ENCODE peak calls at places on chromosomes 11 and 22, in ten cellular contexts. One of them, this sample, is unnamed.

GRCh38 chr11:95512682-95513081 is 276.9 kb downstream of the FAM76B start:
- DNase-seq in tibial nerve: peak
- DNase-seq in hepatocyte: peak
- DNase-seq in brain microvascular endothelial cell: peak
- DNase-seq in AG09309: peak
- DNase-seq in A549: peak
- DNase-seq in NB4: no peak
- DNase-seq in fibroblast of lung: peak
- DNase-seq in Peyer's patch: no peak
- DNase-seq in lung: peak
- DNase-seq in this sample: peak

GRCh38 chr11:8070417-8071101 is 10.5 kb upstream of the TUB start:
- DNase-seq in tibial nerve: no peak
- DNase-seq in hepatocyte: peak
- DNase-seq in brain microvascular endothelial cell: peak
- DNase-seq in AG09309: no peak
- DNase-seq in A549: peak
- DNase-seq in NB4: peak
- DNase-seq in fibroblast of lung: peak
- DNase-seq in Peyer's patch: no peak
- DNase-seq in lung: no peak
- DNase-seq in this sample: peak

GRCh38 chr11:267491-267994 is 10.7 kb upstream of the NLRP6 start:
- DNase-seq in tibial nerve: no peak
- DNase-seq in hepatocyte: no peak
- DNase-seq in brain microvascular endothelial cell: no peak
- DNase-seq in AG09309: no peak
- DNase-seq in A549: peak
- DNase-seq in NB4: peak
- DNase-seq in fibroblast of lung: no peak
- DNase-seq in Peyer's patch: peak
- DNase-seq in lung: peak
- DNase-seq in this sample: peak

GRCh38 chr22:40512426-40513136 is 123.9 kb downstream of the MRTFA start:
- DNase-seq in tibial nerve: no peak
- DNase-seq in hepatocyte: peak
- DNase-seq in brain microvascular endothelial cell: peak
- DNase-seq in AG09309: peak
- DNase-seq in A549: peak
- DNase-seq in NB4: no peak
- DNase-seq in fibroblast of lung: peak
- DNase-seq in Peyer's patch: no peak
- DNase-seq in lung: no peak
- DNase-seq in this sample: peak

GRCh38 chr11:26626346-26626745 is 54.3 kb upstream of the MUC15 start:
- DNase-seq in tibial nerve: no peak
- DNase-seq in hepatocyte: no peak
- DNase-seq in brain microvascular endothelial cell: peak
- DNase-seq in AG09309: no peak
- DNase-seq in A549: peak
- DNase-seq in NB4: no peak
- DNase-seq in fibroblast of lung: peak
- DNase-seq in Peyer's patch: no peak
- DNase-seq in lung: no peak
- DNase-seq in this sample: peak

GRCh38 chr22:42432020-42432596 is at the start of gene NFAM1:
- DNase-seq in tibial nerve: no peak
- DNase-seq in hepatocyte: no peak
- DNase-seq in brain microvascular endothelial cell: no peak
- DNase-seq in AG09309: no peak
- DNase-seq in A549: no peak
- DNase-seq in NB4: peak
- DNase-seq in fibroblast of lung: no peak
- DNase-seq in Peyer's patch: no peak
- DNase-seq in lung: peak
- DNase-seq in this sample: no peak

GRCh38 chr11:75025561-75025960 is 36.8 kb downstream of the NEU3 start:
- DNase-seq in tibial nerve: no peak
- DNase-seq in hepatocyte: no peak
- DNase-seq in brain microvascular endothelial cell: no peak
- DNase-seq in AG09309: no peak
- DNase-seq in A549: no peak
- DNase-seq in NB4: no peak
- DNase-seq in fibroblast of lung: no peak
- DNase-seq in Peyer's patch: no peak
- DNase-seq in lung: no peak
- DNase-seq in this sample: no peak

GRCh38 chr11:35040221-35040942 is 98.6 kb upstream of the CD44 start:
- DNase-seq in tibial nerve: no peak
- DNase-seq in hepatocyte: no peak
- DNase-seq in brain microvascular endothelial cell: peak
- DNase-seq in AG09309: no peak
- DNase-seq in A549: peak
- DNase-seq in NB4: peak
- DNase-seq in fibroblast of lung: peak
- DNase-seq in Peyer's patch: no peak
- DNase-seq in lung: no peak
- DNase-seq in this sample: peak

GRCh38 chr11:29159552-29160465 is 857.0 kb downstream of the KCNA4 start:
- DNase-seq in tibial nerve: no peak
- DNase-seq in hepatocyte: peak
- DNase-seq in brain microvascular endothelial cell: peak
- DNase-seq in AG09309: peak
- DNase-seq in A549: peak
- DNase-seq in NB4: peak
- DNase-seq in fibroblast of lung: peak
- DNase-seq in Peyer's patch: no peak
- DNase-seq in lung: peak
- DNase-seq in this sample: peak

GRCh38 chr11:6258571-6258998 is 1.1 kb upstream of the CCKBR start:
- DNase-seq in tibial nerve: no peak
- DNase-seq in hepatocyte: peak
- DNase-seq in brain microvascular endothelial cell: no peak
- DNase-seq in AG09309: no peak
- DNase-seq in A549: no peak
- DNase-seq in NB4: no peak
- DNase-seq in fibroblast of lung: no peak
- DNase-seq in Peyer's patch: no peak
- DNase-seq in lung: no peak
- DNase-seq in this sample: no peak

GRCh38 chr11:47571895-47572294 is 6.5 kb downstream of the PTPMT1 start:
- DNase-seq in tibial nerve: no peak
- DNase-seq in hepatocyte: no peak
- DNase-seq in brain microvascular endothelial cell: peak
- DNase-seq in AG09309: no peak
- DNase-seq in A549: no peak
- DNase-seq in NB4: no peak
- DNase-seq in fibroblast of lung: peak
- DNase-seq in Peyer's patch: no peak
- DNase-seq in lung: no peak
- DNase-seq in this sample: peak

DNA sequence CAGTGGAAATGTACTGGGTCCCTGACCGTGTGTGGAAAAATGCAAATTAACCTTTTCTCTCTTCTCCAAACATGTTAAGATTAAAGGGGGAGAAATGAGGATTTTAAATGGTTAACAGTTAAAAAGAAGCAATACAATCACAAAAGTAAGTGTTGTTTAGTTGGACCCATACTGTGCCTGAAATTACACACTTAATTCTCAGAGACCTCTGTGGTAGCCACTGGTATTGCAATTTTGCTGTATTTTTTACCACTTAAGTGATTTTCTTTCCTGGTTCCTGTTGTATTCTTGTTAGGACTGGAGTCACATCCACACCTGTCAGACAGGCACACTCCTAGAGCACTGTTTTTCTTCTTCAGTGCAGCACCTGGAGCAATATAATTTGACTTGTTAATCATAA is 179.6 kb upstream of the PDGFD start:
- DNase-seq in tibial nerve: no peak
- DNase-seq in hepatocyte: peak
- DNase-seq in brain microvascular endothelial cell: no peak
- DNase-seq in AG09309: no peak
- DNase-seq in A549: peak
- DNase-seq in NB4: peak
- DNase-seq in fibroblast of lung: peak
- DNase-seq in Peyer's patch: no peak
- DNase-seq in lung: no peak
- DNase-seq in this sample: peak
- TF ChIP-seq CTCF in tibial nerve: no peak
- TF ChIP-seq CTCF in hepatocyte: peak
- TF ChIP-seq CTCF in brain microvascular endothelial cell: peak
- TF ChIP-seq CTCF in AG09309: peak
- TF ChIP-seq CTCF in A549: no peak
- TF ChIP-seq CTCF in NB4: peak
- TF ChIP-seq CTCF in fibroblast of lung: peak
- TF ChIP-seq CTCF in Peyer's patch: peak
- TF ChIP-seq CTCF in lung: no peak
- TF ChIP-seq CTCF in this sample: peak

GRCh38 chr11:119359365-119360229 is 13.1 kb upstream of the MFRP start:
- DNase-seq in tibial nerve: no peak
- DNase-seq in hepatocyte: no peak
- DNase-seq in brain microvascular endothelial cell: no peak
- DNase-seq in AG09309: no peak
- DNase-seq in A549: no peak
- DNase-seq in NB4: no peak
- DNase-seq in fibroblast of lung: no peak
- DNase-seq in Peyer's patch: peak
- DNase-seq in lung: no peak
- DNase-seq in this sample: no peak

GRCh38 chr11:119355091-119355843 is 8.8 kb upstream of the MFRP start:
- DNase-seq in tibial nerve: no peak
- DNase-seq in hepatocyte: no peak
- DNase-seq in brain microvascular endothelial cell: no peak
- DNase-seq in AG09309: no peak
- DNase-seq in A549: no peak
- DNase-seq in NB4: no peak
- DNase-seq in fibroblast of lung: no peak
- DNase-seq in Peyer's patch: peak
- DNase-seq in lung: no peak
- DNase-seq in this sample: no peak

GRCh38 chr11:119361056-119361787 is 14.7 kb upstream of the MFRP start:
- DNase-seq in tibial nerve: no peak
- DNase-seq in hepatocyte: peak
- DNase-seq in brain microvascular endothelial cell: peak
- DNase-seq in AG09309: peak
- DNase-seq in A549: peak
- DNase-seq in NB4: peak
- DNase-seq in fibroblast of lung: peak
- DNase-seq in Peyer's patch: peak
- DNase-seq in lung: peak
- DNase-seq in this sample: peak

GRCh38 chr11:119356349-119357031 is 10.0 kb upstream of the MFRP start:
- DNase-seq in tibial nerve: peak
- DNase-seq in hepatocyte: peak
- DNase-seq in brain microvascular endothelial cell: peak
- DNase-seq in AG09309: no peak
- DNase-seq in A549: peak
- DNase-seq in NB4: peak
- DNase-seq in fibroblast of lung: peak
- DNase-seq in Peyer's patch: peak
- DNase-seq in lung: peak
- DNase-seq in this sample: no peak

DNA sequence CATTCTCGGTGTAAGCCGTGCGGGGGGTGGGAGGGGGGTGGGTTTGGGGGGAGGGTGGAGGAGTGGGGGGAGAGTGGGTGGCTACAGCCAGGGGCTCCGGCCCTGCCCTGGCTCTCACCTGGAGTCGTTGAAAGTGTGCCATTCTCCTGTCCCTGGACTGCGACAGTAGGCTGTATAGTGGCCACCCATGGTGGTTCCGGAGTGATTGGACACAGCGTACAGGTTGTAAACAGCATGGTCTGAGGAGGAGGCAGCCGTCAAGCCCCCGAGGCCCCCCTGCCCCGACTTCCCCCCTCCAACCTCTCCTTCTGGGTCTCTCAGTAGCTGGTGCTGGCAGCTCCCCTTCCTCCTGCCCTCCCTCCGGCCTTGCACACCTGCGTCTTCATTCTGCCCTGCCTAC is 10.6 kb upstream of the MFRP start:
- DNase-seq in tibial nerve: no peak
- DNase-seq in hepatocyte: no peak
- DNase-seq in brain microvascular endothelial cell: no peak
- DNase-seq in AG09309: no peak
- DNase-seq in A549: no peak
- DNase-seq in NB4: no peak
- DNase-seq in fibroblast of lung: no peak
- DNase-seq in Peyer's patch: no peak
- DNase-seq in lung: no peak
- DNase-seq in this sample: no peak
- H3K4me3 ChIP-seq in tibial nerve: peak
- H3K4me3 ChIP-seq in hepatocyte: no peak
- H3K4me3 ChIP-seq in brain microvascular endothelial cell: peak
- H3K4me3 ChIP-seq in AG09309: peak
- H3K4me3 ChIP-seq in A549: peak
- H3K4me3 ChIP-seq in NB4: no peak
- H3K4me3 ChIP-seq in fibroblast of lung: no peak
- H3K4me3 ChIP-seq in Peyer's patch: peak
- H3K4me3 ChIP-seq in lung: peak
- H3K4me3 ChIP-seq in this sample: peak

GRCh38 chr11:12083380-12083779 is 27.0 kb upstream of the MICAL2 start:
- DNase-seq in tibial nerve: no peak
- DNase-seq in hepatocyte: no peak
- DNase-seq in brain microvascular endothelial cell: no peak
- DNase-seq in AG09309: no peak
- DNase-seq in A549: no peak
- DNase-seq in NB4: peak
- DNase-seq in fibroblast of lung: no peak
- DNase-seq in Peyer's patch: no peak
- DNase-seq in lung: no peak
- DNase-seq in this sample: no peak
- TF ChIP-seq CTCF in tibial nerve: no peak
- TF ChIP-seq CTCF in hepatocyte: no peak
- TF ChIP-seq CTCF in brain microvascular endothelial cell: peak
- TF ChIP-seq CTCF in AG09309: peak
- TF ChIP-seq CTCF in A549: peak
- TF ChIP-seq CTCF in NB4: peak
- TF ChIP-seq CTCF in fibroblast of lung: no peak
- TF ChIP-seq CTCF in Peyer's patch: no peak
- TF ChIP-seq CTCF in lung: no peak
- TF ChIP-seq CTCF in this sample: no peak

DNA sequence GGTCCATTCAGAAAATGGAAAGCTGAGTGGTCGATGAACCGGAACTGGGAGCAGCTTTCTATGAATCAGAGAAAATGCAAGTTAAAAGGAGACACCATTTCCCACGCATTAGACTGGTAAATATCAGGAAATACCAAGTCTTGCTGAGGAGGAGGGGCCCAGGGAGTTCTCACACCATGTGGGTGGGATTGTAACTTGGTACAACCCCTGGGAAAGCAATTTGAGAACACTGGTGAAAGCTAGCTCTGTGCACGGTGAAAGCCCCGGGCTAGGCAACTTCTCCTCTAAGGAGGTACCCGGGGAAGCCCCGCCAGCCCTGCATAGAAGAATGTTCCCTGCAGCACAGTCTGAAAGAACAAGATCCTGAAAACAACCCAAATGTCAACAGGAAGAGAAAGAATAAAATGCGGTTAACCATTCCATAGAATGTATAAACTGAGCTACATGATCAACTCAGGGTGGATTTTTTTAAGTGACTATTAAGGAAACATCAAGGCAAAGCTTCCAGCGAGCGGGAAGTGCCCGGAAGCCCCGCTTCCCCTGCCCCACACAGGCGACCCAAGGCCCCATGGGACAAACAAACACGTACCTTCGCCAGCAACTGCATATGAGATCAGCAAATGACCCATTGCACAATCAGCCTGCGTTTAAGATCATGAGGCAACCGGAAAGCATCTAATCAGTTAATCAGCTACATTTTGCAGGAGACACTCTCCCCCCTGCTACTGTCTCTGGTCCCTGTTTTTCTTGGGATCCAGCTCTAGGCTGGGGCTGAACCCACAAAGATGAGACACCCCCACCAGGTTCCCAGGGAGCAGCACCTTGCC is 11.3 kb downstream of the SHANK2 start:
- DNase-seq in tibial nerve: peak
- DNase-seq in hepatocyte: peak
- DNase-seq in brain microvascular endothelial cell: peak
- DNase-seq in AG09309: peak
- DNase-seq in A549: peak
- DNase-seq in NB4: peak
- DNase-seq in fibroblast of lung: peak
- DNase-seq in Peyer's patch: no peak
- DNase-seq in lung: no peak
- DNase-seq in this sample: peak
- H3K4me3 ChIP-seq in tibial nerve: no peak
- H3K4me3 ChIP-seq in hepatocyte: no peak
- H3K4me3 ChIP-seq in brain microvascular endothelial cell: peak
- H3K4me3 ChIP-seq in AG09309: no peak
- H3K4me3 ChIP-seq in A549: peak
- H3K4me3 ChIP-seq in NB4: peak
- H3K4me3 ChIP-seq in fibroblast of lung: no peak
- H3K4me3 ChIP-seq in Peyer's patch: no peak
- H3K4me3 ChIP-seq in lung: no peak
- H3K4me3 ChIP-seq in this sample: no peak